ENCODE peak calls at places on chromosome 2, in ten cellular contexts. L, S, A, N, K, C, F, P, W and D are unnamed samples.

GRCh38 chr2:177579486-177580036 is 187.0 kb downstream of the AGPS start:
- DNase-seq in A (no peak), L (no peak), S (no peak), W (no peak), F (no peak), C (no peak), K (no peak), N (no peak), P (no peak), D (no peak)

GRCh38 chr2:27903649-27904544 is 13.4 kb downstream of the BABAM2 start:
- DNase-seq in L (peak; percentile 73), W (no peak), P (no peak), N (no peak), S (no peak), A (peak; percentile 51), K (no peak), F (peak; percentile 52), C (no peak), D (no peak)

GRCh38 chr2:237259201-237259600 is 154.8 kb downstream of the COL6A3 start:
- DNase-seq in N (no peak), W (no peak), S (no peak), F (peak; percentile 70), L (no peak), A (no peak), K (no peak), P (no peak), C (no peak), D (no peak)

GRCh38 chr2:222057249-222058073 is 241.3 kb downstream of the PAX3 start:
- DNase-seq in N (no peak), L (no peak), K (no peak), C (no peak), F (no peak), W (no peak), P (no peak), S (no peak), A (no peak), D (no peak)

GRCh38 chr2:74286725-74287124 is 56.5 kb downstream of the SLC4A5 start:
- DNase-seq in P (no peak), C (no peak), S (no peak), W (no peak), F (no peak), K (no peak), A (no peak), L (no peak), N (no peak), D (no peak)

GRCh38 chr2:169752752-169753151 is 19.1 kb downstream of the KLHL23 start:
- DNase-seq in N (no peak), L (no peak), S (no peak), W (no peak), K (no peak), F (no peak), P (no peak), C (no peak), A (no peak), D (no peak)

GRCh38 chr2:94776036-94776435 is 95.2 kb upstream of the TEKT4 start:
- DNase-seq in W (no peak), A (no peak), C (no peak), F (no peak), S (no peak), P (no peak), L (no peak), N (no peak), K (no peak), D (no peak)

GRCh38 chr2:37851828-37852584 is 73.1 kb upstream of the RMDN2 start:
- DNase-seq in C (no peak), L (no peak), F (no peak), P (peak; percentile 56), N (no peak), W (no peak), K (no peak), A (no peak), S (no peak), D (no peak)

GRCh38 chr2:64325852-64326577 is 127.9 kb upstream of the LGALSL start:
- DNase-seq in S (no peak), K (no peak), F (no peak), N (no peak), P (peak; percentile 92), W (no peak), L (no peak), C (no peak), A (no peak), D (no peak)

GRCh38 chr2:159139216-159139933 is 147.1 kb downstream of the WDSUB1 start:
- DNase-seq in L (peak; percentile 74), S (no peak), N (no peak), F (no peak), W (no peak), C (no peak), K (no peak), A (no peak), P (no peak), D (no peak)

GRCh38 chr2:7358865-7359264 is 441.7 kb downstream of the RNF144A start:
- DNase-seq in N (no peak), W (no peak), F (no peak), A (no peak), K (no peak), S (no peak), C (no peak), L (no peak), P (no peak), D (no peak)

GRCh38 chr2:120283649-120284048 is 31.0 kb downstream of the RALB start:
- DNase-seq in F (peak; percentile 63), K (no peak), S (no peak), N (no peak), P (no peak), L (no peak), W (peak; percentile 26), C (no peak), A (no peak), D (no peak)
- TF ChIP-seq CTCF in F (peak; percentile 51), K (peak; percentile 17), S (no peak), N (no peak), P (peak; percentile 20), L (no peak), W (peak; percentile 75), C (peak; percentile 33), A (no peak), D (no peak)

DNA sequence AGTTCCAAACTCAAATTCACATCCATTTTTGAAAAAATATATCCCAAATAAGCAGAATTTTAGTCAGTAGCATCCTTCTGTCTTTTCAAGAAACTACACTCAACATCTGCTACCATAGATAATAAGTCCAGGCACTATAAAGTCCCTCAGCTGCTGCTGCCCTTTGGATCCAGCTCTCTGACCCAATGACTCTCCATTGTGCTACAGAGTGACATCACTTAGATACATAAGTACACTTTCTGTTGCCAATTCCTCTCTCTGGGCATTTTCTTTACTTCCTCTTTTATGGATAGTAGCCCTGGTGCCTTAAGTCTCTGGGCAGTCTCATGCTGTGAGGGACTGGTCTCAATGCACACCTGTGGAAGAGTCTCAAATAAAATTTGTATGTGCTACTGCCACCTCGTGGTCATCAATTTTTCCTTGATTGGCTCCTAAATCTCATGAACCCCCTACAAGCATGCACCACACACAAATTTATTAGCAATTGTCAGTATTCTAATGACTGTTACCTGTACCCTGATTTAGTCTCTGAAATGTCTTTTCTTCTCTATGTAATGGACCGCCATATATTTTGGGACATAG is 219.2 kb downstream of the LRP1B start:
- DNase-seq in K (no peak), P (peak; percentile 4), L (peak; percentile 56), W (no peak), F (peak; percentile 8), C (peak; percentile 30), S (no peak), N (no peak), A (peak; percentile 54), D (no peak)
- TF ChIP-seq CTCF in K (peak; percentile 54), P (peak; percentile 50), L (peak; percentile 44), W (peak; percentile 43), F (peak; percentile 23), C (peak; percentile 50), S (no peak), N (peak; percentile 34), A (no peak), D (no peak)

DNA sequence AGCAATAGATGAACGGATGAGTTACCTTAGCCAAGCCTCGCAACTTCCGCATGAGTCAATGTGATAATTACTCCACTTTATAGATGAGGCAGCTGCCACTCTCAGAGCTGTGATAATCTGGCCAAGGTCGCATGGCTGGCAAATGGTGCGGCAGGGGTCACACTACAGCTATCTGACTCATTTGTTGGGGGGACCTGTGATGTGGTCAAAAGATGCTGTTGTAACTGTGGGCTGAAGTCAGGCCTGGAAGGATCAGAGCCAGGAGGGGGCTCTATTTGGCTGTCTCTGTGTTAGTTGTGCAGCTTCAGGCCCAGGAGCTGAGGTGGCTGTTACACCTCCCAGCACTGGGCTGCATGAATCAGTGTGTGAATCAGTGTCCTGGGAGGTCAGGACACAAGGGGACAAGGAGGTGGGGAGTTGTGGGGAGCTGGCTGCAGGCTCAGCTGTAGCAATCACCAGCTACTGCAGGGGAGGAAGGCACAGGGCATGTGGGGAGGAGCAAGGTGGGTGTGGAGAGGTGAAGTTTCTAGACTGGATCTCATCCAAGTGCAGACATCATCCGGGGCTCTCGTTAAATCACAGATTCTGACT is 33.1 kb downstream of the NGEF start:
- DNase-seq in F (peak; percentile 77), A (peak; percentile 90), P (no peak), S (peak; percentile 73), N (no peak), W (peak; percentile 2), K (peak; percentile 43), C (no peak), L (peak; percentile 87), D (no peak)
- TF ChIP-seq CTCF in F (peak; percentile 36), A (no peak), P (no peak), S (no peak), N (no peak), W (peak; percentile 21), K (peak; percentile 49), C (no peak), L (peak; percentile 24), D (no peak)

DNA sequence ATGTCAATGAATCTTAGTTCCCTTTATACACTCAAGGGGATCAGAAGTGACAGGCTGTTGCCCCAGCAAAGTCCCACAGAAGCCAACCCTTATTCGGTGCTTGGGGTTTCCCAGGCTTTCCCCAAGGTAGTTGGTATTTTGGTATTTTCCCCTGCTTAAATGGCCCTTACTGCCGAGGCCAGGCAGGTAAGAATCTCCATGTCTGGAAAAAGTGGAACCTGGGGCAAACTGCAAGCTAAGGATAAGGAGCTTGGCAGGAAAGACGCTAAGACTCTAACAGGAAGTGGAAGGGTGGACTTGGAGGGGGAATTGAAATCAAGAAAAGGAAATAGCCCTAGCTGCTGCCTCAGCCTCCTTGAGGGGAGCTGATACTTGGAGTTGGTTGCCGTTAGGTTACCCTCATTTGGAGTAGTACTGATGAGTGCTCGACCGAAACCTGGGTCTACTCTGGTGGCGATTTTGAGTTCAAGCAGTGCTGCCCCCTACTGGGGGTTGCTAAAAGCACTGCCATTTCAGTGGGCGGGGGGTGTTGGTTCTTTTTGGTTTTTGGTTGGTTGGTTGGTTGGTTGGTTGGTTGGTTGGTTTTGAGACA is 3.3 kb upstream of the GPBAR1 start:
- DNase-seq in F (no peak), S (peak; percentile 81), A (peak; percentile 35), W (no peak), N (no peak), K (no peak), C (peak; percentile 59), L (peak; percentile 56), P (peak; percentile 74), D (peak; percentile 50)
- TF ChIP-seq CTCF in F (peak; percentile 51), S (no peak), A (peak; percentile 59), W (peak; percentile 62), N (peak; percentile 54), K (peak; percentile 81), C (peak; percentile 77), L (peak; percentile 63), P (peak; percentile 80), D (peak; percentile 15)

DNA sequence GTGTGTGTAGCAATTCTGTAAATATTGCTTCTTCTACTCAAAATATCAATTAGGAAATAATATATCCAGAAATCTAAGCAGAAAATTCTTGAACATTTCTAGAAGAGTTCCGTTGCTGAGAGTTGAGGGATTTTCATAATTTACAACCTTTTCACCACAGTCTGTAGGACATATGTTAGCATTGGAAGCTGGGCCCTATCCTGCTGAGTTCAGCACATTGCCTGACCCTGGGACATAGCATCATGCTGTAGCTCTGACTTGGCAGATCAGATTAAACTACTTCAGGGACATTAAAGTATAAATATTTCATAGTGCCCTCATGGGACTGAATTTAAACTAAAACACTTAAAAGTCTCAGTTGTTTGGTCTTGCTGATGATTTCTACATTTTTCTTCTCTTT is 129.3 kb upstream of the KCNH7 start:
- DNase-seq in W (no peak), N (no peak), C (no peak), K (no peak), A (no peak), L (no peak), S (no peak), F (no peak), P (no peak), D (no peak)
- TF ChIP-seq CTCF in W (no peak), N (no peak), C (no peak), K (no peak), A (no peak), L (no peak), S (no peak), F (no peak), P (no peak), D (no peak)